ENCODE peak calls at places on chromosomes 7 and 10, in five cellular contexts. C is A549, N is breast epithelium, Z is upper lobe of right lung, K is neural progenitor cell. Y is an unnamed sample.

GRCh38 chr10:3530346-3531096 is 254.5 kb downstream of the KLF6 start:
- DNase-seq in C (no peak), N (no peak), Z (no peak), K (no peak), Y (peak; percentile 79)

GRCh38 chr7:105065104-105065503 is 51.1 kb downstream of the KMT2E start:
- DNase-seq in C (no peak), N (no peak), Z (no peak), K (no peak), Y (no peak)

GRCh38 chr7:92523110-92523509 is 5.2 kb downstream of the PEX1 start:
- DNase-seq in C (no peak), N (no peak), Z (no peak), K (no peak), Y (no peak)

GRCh38 chr10:46175311-46175710 is 111.5 kb upstream of the ANTXRL start:
- DNase-seq in C (no peak), N (no peak), Z (no peak), K (no peak), Y (no peak)

GRCh38 chr7:132406039-132406438 is 170.2 kb downstream of the PLXNA4 start:
- DNase-seq in C (no peak), N (no peak), Z (no peak), K (no peak), Y (peak; percentile 24)

GRCh38 chr10:14653271-14654161 is 121.2 kb downstream of the FAM107B start:
- DNase-seq in C (peak; percentile 96), N (peak; percentile 75), Z (no peak), K (peak; percentile 82), Y (peak; percentile 43)

GRCh38 chr10:103616705-103617361 is 123.3 kb downstream of the NEURL1 start:
- DNase-seq in C (no peak), N (peak; percentile 53), Z (no peak), K (no peak), Y (peak; percentile 98)

GRCh38 chr10:55746002-55746401 is 615.1 kb downstream of the ZWINT start:
- DNase-seq in C (no peak), N (no peak), Z (no peak), K (no peak), Y (no peak)

GRCh38 chr7:87474533-87475358 is 734 bp downstream of the ABCB4 start:
- DNase-seq in C (no peak), N (no peak), Z (no peak), K (peak; percentile 26), Y (peak; percentile 25)

GRCh38 chr7:151020231-151020630 is 4.1 kb downstream of the ATG9B start:
- DNase-seq in C (no peak), N (no peak), Z (no peak), K (peak; percentile 77), Y (no peak)

GRCh38 chr7:158313931-158314330 is 273.7 kb downstream of the PTPRN2 start:
- DNase-seq in C (no peak), N (no peak), Z (no peak), K (no peak), Y (no peak)

GRCh38 chr7:880450-880849 is 4.1 kb downstream of the GET4 start:
- DNase-seq in C (no peak), N (no peak), Z (no peak), K (no peak), Y (no peak)

GRCh38 chr7:157097056-157097329 is 41.7 kb upstream of the UBE3C start:
- DNase-seq in C (no peak), N (no peak), Z (no peak), K (no peak), Y (no peak)

GRCh38 chr7:45181991-45182855 is 24.6 kb downstream of the RAMP3 start:
- DNase-seq in C (no peak), N (no peak), Z (peak; percentile 47), K (no peak), Y (no peak)

GRCh38 chr7:19690736-19691135 is 18.1 kb downstream of the POLR1F start:
- DNase-seq in C (no peak), N (no peak), Z (no peak), K (no peak), Y (peak; percentile 57)

GRCh38 chr10:21687197-21687993 is 153.4 kb downstream of the MLLT10 start:
- DNase-seq in C (no peak), N (no peak), Z (no peak), K (no peak), Y (peak; percentile 51)

GRCh38 chr10:76034236-76035009 is 603.0 kb downstream of the LRMDA start:
- DNase-seq in C (no peak), N (no peak), Z (no peak), K (peak; percentile 38), Y (no peak)

GRCh38 chr10:109374215-109374614 is 549.1 kb downstream of the XPNPEP1 start:
- DNase-seq in C (no peak), N (no peak), Z (no peak), K (no peak), Y (peak; percentile 58)

GRCh38 chr7:50564630-50565558 is at the start of gene DDC:
- DNase-seq in C (peak; percentile 26), N (no peak), Z (no peak), K (no peak), Y (no peak)

GRCh38 chr7:35035511-35035921 is 1.8 kb downstream of the DPY19L1 start:
- DNase-seq in C (peak; percentile 75), N (no peak), Z (no peak), K (peak; percentile 68), Y (peak; percentile 31)

GRCh38 chr7:35624299-35625186 is 70.4 kb downstream of the HERPUD2 start:
- DNase-seq in C (peak; percentile 47), N (no peak), Z (no peak), K (peak; percentile 78), Y (peak; percentile 39)

GRCh38 chr7:142231716-142232115 is 26.1 kb downstream of the PRSS58 start:
- DNase-seq in C (peak; percentile 51), N (no peak), Z (no peak), K (peak; percentile 74), Y (peak; percentile 2)

GRCh38 chr7:22651534-22652243 is 75.3 kb upstream of the IL6 start:
- DNase-seq in C (peak; percentile 18), N (no peak), Z (no peak), K (no peak), Y (peak; percentile 90)

GRCh38 chr7:26993816-26994810 is 101.7 kb downstream of the HOXA1 start:
- DNase-seq in C (no peak), N (no peak), Z (no peak), K (no peak), Y (peak; percentile 76)

GRCh38 chr10:7192831-7193348 is 217.9 kb downstream of the SFMBT2 start:
- DNase-seq in C (no peak), N (no peak), Z (no peak), K (no peak), Y (no peak)

GRCh38 chr7:104878577-104878976 is 135.4 kb upstream of the KMT2E start:
- DNase-seq in C (no peak), N (no peak), Z (no peak), K (no peak), Y (no peak)

GRCh38 chr7:101370836-101371235 is 8.2 kb downstream of the COL26A1 start:
- DNase-seq in C (no peak), N (no peak), Z (no peak), K (no peak), Y (no peak)

GRCh38 chr7:100602889-100603696 is 930 bp downstream of the PCOLCE start:
- DNase-seq in C (no peak), N (peak; percentile 69), Z (peak; percentile 79), K (peak; percentile 83), Y (peak; percentile 86)

GRCh38 chr10:113643183-113643582 is 20.7 kb downstream of the NRAP start:
- DNase-seq in C (no peak), N (no peak), Z (no peak), K (no peak), Y (no peak)

GRCh38 chr7:36348256-36348655 is 41.4 kb upstream of the ANLN start:
- DNase-seq in C (no peak), N (no peak), Z (no peak), K (no peak), Y (peak; percentile 56)

GRCh38 chr10:33274096-33274785 is 60.2 kb downstream of the NRP1 start:
- DNase-seq in C (peak; percentile 53), N (no peak), Z (no peak), K (peak; percentile 48), Y (peak; percentile 34)

GRCh38 chr10:26781797-26782196 is 79.0 kb downstream of the ABI1 start:
- DNase-seq in C (no peak), N (no peak), Z (no peak), K (no peak), Y (peak; percentile 66)

GRCh38 chr10:124648738-124649137 is 95.4 kb downstream of the FAM53B start:
- DNase-seq in C (no peak), N (no peak), Z (no peak), K (no peak), Y (peak; percentile 78)

GRCh38 chr7:55147101-55147500 is 128.3 kb downstream of the EGFR start:
- DNase-seq in C (no peak), N (no peak), Z (no peak), K (no peak), Y (no peak)

GRCh38 chr10:123318516-123318915 is 164.3 kb downstream of the BUB3 start:
- DNase-seq in C (no peak), N (no peak), Z (no peak), K (no peak), Y (no peak)

GRCh38 chr7:77580762-77581350 is 43.8 kb downstream of the PTPN12 start:
- DNase-seq in C (no peak), N (no peak), Z (peak; percentile 70), K (no peak), Y (no peak)

GRCh38 chr7:27532256-27532783 is 130.4 kb downstream of the HIBADH start:
- DNase-seq in C (no peak), N (no peak), Z (no peak), K (no peak), Y (no peak)

DNA sequence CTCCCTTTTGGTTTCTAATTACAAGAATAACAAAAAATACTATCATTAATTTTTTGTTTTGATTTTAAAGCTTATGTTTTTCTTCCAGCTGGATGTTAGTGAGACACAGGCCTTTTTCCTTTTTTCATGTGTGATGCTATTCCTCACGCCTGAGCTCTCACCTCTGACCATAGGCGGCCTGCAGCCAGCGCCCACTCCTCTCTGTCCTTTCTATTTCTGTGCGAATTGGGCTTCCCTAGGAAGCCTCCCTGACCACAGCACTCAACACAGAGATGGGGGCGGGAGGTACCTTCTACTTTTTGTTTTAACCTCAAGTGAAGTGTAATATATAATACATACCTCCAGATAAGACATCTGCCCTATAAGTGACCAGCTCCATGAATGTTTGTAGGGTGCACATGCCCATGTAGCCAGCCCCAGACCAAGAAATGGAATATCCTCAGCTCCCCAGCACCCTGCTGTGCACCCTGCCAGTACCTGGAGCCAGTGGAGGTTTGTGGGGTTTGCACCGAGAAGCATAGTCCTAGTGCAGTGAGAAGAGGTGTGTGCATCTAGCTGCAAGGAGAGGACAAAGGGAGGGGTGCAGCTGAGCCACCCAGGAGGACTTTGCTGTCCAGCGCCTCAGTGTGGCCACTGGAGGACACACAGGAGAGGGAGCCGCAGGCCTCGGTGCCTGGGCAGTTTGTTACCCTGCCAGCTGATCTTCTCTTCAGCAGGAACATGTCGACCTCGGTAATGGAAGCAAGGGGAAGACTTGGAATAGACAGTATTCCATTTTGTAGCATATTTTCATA is 38.5 kb downstream of the BNIP3 start:
- DNase-seq in C (peak; percentile 52), N (no peak), Z (peak; percentile 51), K (peak; percentile 71), Y (peak; percentile 31)
- TF ChIP-seq CTCF in C (peak; percentile 39), N (no peak), Z (peak; percentile 30), K (peak; percentile 69), Y (peak; percentile 41)

GRCh38 chr10:84179059-84179710 is 5.6 kb downstream of the GPR15LG start:
- DNase-seq in C (peak; percentile 29), N (peak; percentile 57), Z (no peak), K (no peak), Y (peak; percentile 85)
- H3K4me3 ChIP-seq in C (no peak overlapping the region), N (no peak overlapping the region), Z (no peak overlapping the region), K (no peak overlapping the region), Y (no peak overlapping the region)

GRCh38 chr10:59675812-59676211 is 33.8 kb downstream of the SLC16A9 start:
- DNase-seq in C (peak; percentile 35), N (no peak), Z (no peak), K (peak; percentile 61), Y (no peak)
- TF ChIP-seq CTCF in C (peak; percentile 30), N (no peak), Z (no peak), K (peak; percentile 58), Y (peak; percentile 20)

GRCh38 chr10:35341521-35341920 is 5.2 kb downstream of the CCNY start:
- DNase-seq in C (no peak), N (no peak), Z (no peak), K (no peak), Y (no peak)
- H3K4me3 ChIP-seq in C (no peak overlapping the region), N (no peak overlapping the region), Z (no peak overlapping the region), K (no peak overlapping the region), Y (no peak overlapping the region)